ENCODE peak calls at places on chromosomes 5 and 9, in seven cellular contexts. I, G, U, H, P, V and L are unnamed samples.

GRCh38 chr9:91771027-91771426 is 179.0 kb downstream of the ROR2 start:
- DNase-seq in H (no peak), V (peak; percentile 50), I (no peak), P (peak; percentile 72), U (no peak), G (no peak), L (no peak)

GRCh38 chr9:112846528-112847488 is 43.9 kb downstream of the SLC46A2 start:
- DNase-seq in P (no peak), V (no peak), G (no peak), I (no peak), H (no peak), U (no peak), L (no peak)

GRCh38 chr5:94908889-94909480 is 290.5 kb downstream of the SLF1 start:
- DNase-seq in V (no peak), I (no peak), U (peak; percentile 53), P (peak; percentile 67), H (no peak), G (no peak), L (no peak)

GRCh38 chr9:95018099-95018927 is 291.8 kb downstream of the AOPEP start:
- DNase-seq in U (no peak), H (no peak), V (peak; percentile 54), G (peak; percentile 71), I (peak; percentile 73), P (no peak), L (no peak)

GRCh38 chr5:119019431-119020348 is 31.3 kb upstream of the DTWD2 start:
- DNase-seq in U (no peak), I (no peak), H (no peak), G (no peak), V (peak; percentile 44), P (no peak), L (no peak)

GRCh38 chr5:134975843-134976242 is 8.1 kb downstream of the CATSPER3 start:
- DNase-seq in V (no peak), H (no peak), P (no peak), U (no peak), I (no peak), G (no peak), L (no peak)

GRCh38 chr5:132674671-132675506 is 1.1 kb downstream of the IL4 start:
- DNase-seq in V (peak; percentile 43), U (no peak), P (peak; percentile 68), G (no peak), I (no peak), H (no peak), L (no peak)

GRCh38 chr9:133632806-133633680 is 3.1 kb upstream of the DBH start:
- DNase-seq in G (no peak), H (no peak), V (no peak), P (no peak), I (no peak), U (no peak), L (no peak)

GRCh38 chr5:37174928-37175327 is 74.2 kb downstream of the CPLANE1 start:
- DNase-seq in I (no peak), G (no peak), U (no peak), P (no peak), V (no peak), H (no peak), L (no peak)

GRCh38 chr9:134419684-134420076 is 93.4 kb downstream of the RXRA start:
- DNase-seq in H (no peak), I (no peak), G (no peak), U (no peak), V (no peak), P (peak; percentile 36), L (no peak)

GRCh38 chr5:106290841-106291240 is 1379.9 kb downstream of the EFNA5 start:
- DNase-seq in U (no peak), V (no peak), P (no peak), I (no peak), H (no peak), G (no peak), L (no peak)

GRCh38 chr9:124409410-124409809 is 5.8 kb downstream of the PSMB7 start:
- DNase-seq in V (no peak), I (no peak), U (no peak), G (no peak), H (no peak), P (no peak), L (no peak)

GRCh38 chr9:8234286-8234819 is 434.8 kb upstream of the DMAC1 start:
- DNase-seq in H (no peak), P (no peak), G (no peak), U (no peak), V (no peak), I (no peak), L (no peak)

GRCh38 chr5:120624021-120624563 is 160.0 kb downstream of the PRR16 start:
- DNase-seq in H (no peak), V (no peak), U (peak; percentile 47), G (no peak), P (no peak), I (no peak), L (no peak)

DNA sequence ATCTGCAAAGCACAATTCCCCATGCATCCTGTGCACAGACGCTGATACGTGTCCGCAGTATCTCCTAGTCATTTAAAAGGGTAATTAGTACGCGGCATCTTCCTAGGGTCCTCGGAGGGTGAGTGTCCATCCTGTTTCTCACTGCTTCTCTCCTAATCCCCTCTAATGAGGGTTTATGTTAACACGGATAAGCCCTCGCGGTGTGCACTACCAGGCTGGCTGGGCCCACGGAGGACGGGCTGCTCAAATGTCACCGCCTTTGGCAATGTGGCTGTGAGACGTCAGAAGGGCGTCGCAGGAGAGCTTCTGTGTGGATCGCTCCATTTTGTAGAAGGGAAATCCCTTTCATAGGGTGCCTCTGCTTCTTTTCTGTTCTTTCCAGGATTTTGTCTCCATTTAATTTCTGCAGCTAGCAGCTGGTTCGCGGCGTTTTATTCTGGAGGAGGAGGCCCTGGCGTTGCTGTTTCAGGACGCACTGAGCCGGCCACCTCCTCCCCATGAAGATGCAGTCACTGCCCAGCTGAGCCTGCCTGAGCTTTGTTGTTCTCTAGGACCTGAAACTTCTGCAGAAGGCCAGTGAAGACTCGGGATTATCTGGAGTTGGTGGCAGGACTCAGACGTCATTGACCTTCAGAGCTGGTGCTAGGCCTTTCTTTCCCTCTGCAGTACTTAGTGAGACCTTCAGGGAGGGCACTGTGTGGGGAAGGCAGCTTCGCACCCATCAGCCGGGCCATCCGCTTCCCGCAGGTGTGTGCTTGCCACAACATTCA is 326.0 kb upstream of the IRX1 start:
- DNase-seq in P (no peak), U (no peak), H (no peak), G (no peak), I (no peak), V (no peak), L (no peak)
- H3K9me3 ChIP-seq in P (no peaks in the 10 kb centered on the region), U (no peaks in the 10 kb centered on the region), H (no peaks in the 10 kb centered on the region), G (no peaks in the 10 kb centered on the region), I (no peaks in the 10 kb centered on the region), V (no peaks in the 10 kb centered on the region), L (no peaks in the 10 kb centered on the region)

DNA sequence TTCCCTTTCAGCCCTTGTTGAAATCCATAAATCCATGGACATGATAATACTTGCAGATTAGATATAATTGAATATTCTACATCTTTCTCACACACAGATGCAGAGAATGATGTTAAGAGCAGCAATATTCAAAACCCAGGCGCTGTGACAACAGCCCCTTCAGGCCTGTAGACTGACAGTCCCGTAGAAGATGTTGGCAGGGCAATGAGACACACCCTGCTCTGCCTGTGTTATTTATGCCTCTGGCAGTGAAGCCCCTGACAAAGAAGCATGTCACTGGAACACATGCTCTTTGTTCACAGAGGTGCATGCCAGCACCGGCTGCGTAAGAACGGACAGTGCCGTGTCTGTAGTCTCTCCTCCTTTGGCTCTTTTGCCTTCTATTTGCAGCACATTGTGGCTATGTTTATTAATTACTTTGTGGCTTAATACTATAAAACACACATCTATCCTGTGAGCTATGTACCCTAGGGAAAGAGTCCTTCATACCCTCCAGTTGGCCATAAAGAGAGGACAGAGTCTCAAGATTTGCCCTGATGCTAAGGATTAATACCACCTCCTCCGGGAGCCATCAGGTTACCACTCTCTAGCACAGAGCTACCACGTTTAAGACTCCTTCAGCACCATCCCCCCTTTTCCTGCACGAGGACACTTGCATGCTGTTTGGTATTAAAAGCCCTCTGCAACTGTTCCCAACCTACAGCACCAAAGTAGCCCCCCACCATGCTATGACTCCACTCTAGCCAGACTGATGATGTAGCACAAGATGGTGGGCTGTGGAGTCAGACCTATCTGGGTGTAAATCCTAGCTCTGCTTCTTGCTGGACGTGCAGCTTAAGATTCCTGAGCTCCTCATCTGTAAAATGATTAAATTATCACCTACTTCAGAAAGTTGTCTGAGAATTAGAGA is 2.0 kb upstream of the ANP32B start:
- DNase-seq in G (no peak), V (no peak), U (no peak), H (no peak), I (no peak), P (peak; percentile 10), L (no peak)
- TF ChIP-seq CTCF in G (no peak), V (no peak), U (no peak), H (no peak), I (no peak), P (no peak), L (no peak)

GRCh38 chr5:131322926-131323325 is 59.1 kb downstream of the CDC42SE2 start:
- DNase-seq in U (no peak), V (no peak), P (no peak), I (no peak), H (no peak), G (no peak), L (no peak)
- H3K9me3 ChIP-seq in U (no peaks in the 10 kb centered on the region), V (no peaks in the 10 kb centered on the region), P (no peaks in the 10 kb centered on the region), I (no peaks in the 10 kb centered on the region), H (no peaks in the 10 kb centered on the region), G (no peaks in the 10 kb centered on the region), L (no peaks in the 10 kb centered on the region)

GRCh38 chr5:217860-218456 is at the start of the genes CCDC127 and SDHA:
- DNase-seq in I (peak; percentile 98), H (peak; percentile 97), G (peak; percentile 99), P (peak; percentile 99), U (peak; percentile 96), V (peak; percentile 96), L (peak; percentile 98)
- TF ChIP-seq CTCF in I (no peak), H (peak; percentile 46), G (peak; percentile 21), P (peak; percentile 53), U (peak; percentile 40), V (peak; percentile 40), L (peak; percentile 33)

DNA sequence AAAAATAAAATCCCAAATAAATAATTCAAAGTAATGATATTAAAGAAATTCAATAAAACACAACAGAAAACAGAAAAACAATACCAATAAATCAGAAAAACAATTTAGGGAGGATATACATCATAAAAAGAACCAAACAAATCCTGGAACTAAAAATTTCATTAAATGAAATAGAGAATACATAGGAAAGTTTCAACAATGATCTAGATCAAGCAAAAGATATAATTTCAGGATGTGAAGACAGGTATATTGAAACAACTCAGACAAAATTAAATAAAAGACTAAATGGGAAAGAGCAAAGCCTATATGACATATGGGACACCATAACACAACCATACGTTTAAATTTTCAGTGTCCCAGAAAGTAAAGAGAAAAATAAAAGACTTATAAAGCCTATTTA is 85.1 kb upstream of the GHR start:
- DNase-seq in I (no peak), U (no peak), G (no peak), P (no peak), H (no peak), V (no peak), L (no peak)
- H3K9me3 ChIP-seq in I (no peaks in the 10 kb centered on the region), U (no peaks in the 10 kb centered on the region), G (peaks cover 7% of the 10 kb centered on the region), P (no peaks in the 10 kb centered on the region), H (no peaks in the 10 kb centered on the region), V (peaks cover 9% of the 10 kb centered on the region), L (no peaks in the 10 kb centered on the region)